ENCODE peak calls at places on chromosomes 13 and 19, in four cellular contexts. N is A549, Q is dorsolateral prefrontal cortex, G is NCI-H1092 treated with DMSO at 0.1 percent for 48 hours. X is an unnamed sample.

GRCh38 chr19:35458821-35459391 is 10.8 kb downstream of the FFAR2 start:
- DNase-seq in G (no peak), Q (no peak), N (no peak), X (no peak)

GRCh38 chr19:5403968-5404640 is 51.1 kb upstream of the ZNRF4 start:
- DNase-seq in Q (peak), G (no peak), N (peak), X (peak)

GRCh38 chr19:823565-824121 is 1.9 kb upstream of the PLPPR3 start:
- DNase-seq in Q (no peak), N (no peak), G (no peak), X (peak)

GRCh38 chr13:39892731-39893293 is 237.3 kb downstream of the COG6 start:
- DNase-seq in Q (no peak), G (no peak), N (no peak), X (no peak)

GRCh38 chr19:38155453-38155852 is 68.6 kb downstream of the DPF1 start:
- DNase-seq in G (no peak), Q (no peak), N (no peak), X (peak)

GRCh38 chr13:40161931-40162330 is 504.5 kb downstream of the FOXO1 start:
- DNase-seq in Q (no peak), G (no peak), N (no peak), X (no peak)

GRCh38 chr13:94535231-94535630 is 55.7 kb upstream of the DCT start:
- DNase-seq in N (no peak), Q (no peak), G (no peak), X (no peak)

GRCh38 chr19:44753619-44753931 is 5.1 kb downstream of the BCL3 start:
- DNase-seq in N (no peak), G (no peak), Q (no peak), X (no peak)

X was measured in frontal cortex.